ENCODE peak calls at places on chromosomes 12 and 14, in ten cellular contexts. E, Z, G, V, H, Y, L, T, K and P are unnamed samples.

GRCh38 chr12:63064080-63064479 is 86.9 kb downstream of the AVPR1A start:
- DNase-seq in E (no peak), Z (peak), G (no peak), V (no peak), H (no peak), Y (peak), L (no peak), T (no peak), K (no peak), P (no peak)

GRCh38 chr14:72662213-72662612 is 231.7 kb downstream of the DPF3 start:
- DNase-seq in E (no peak), Z (no peak), G (no peak), V (no peak), H (no peak), Y (no peak), L (no peak), T (no peak), K (no peak), P (no peak)

GRCh38 chr12:10101042-10101579 is 2.3 kb upstream of the CLEC1A start:
- DNase-seq in E (peak), Z (no peak), G (peak), V (no peak), H (no peak), Y (no peak), L (no peak), T (no peak), K (peak), P (no peak)

GRCh38 chr12:122975790-122976647 is 975 bp downstream of the OGFOD2 start:
- DNase-seq in E (no peak), Z (no peak), G (no peak), V (no peak), H (no peak), Y (no peak), L (no peak), T (no peak), K (no peak), P (no peak)

GRCh38 chr12:54608156-54608555 is 19.7 kb upstream of the PPP1R1A start:
- DNase-seq in E (no peak), Z (no peak), G (no peak), V (no peak), H (no peak), Y (no peak), L (no peak), T (no peak), K (no peak), P (no peak)

GRCh38 chr12:113462880-113463745 is 8.6 kb downstream of the LHX5 start:
- DNase-seq in E (no peak), Z (no peak), G (no peak), V (no peak), H (peak), Y (no peak), L (no peak), T (no peak), K (no peak), P (no peak)

GRCh38 chr12:59548930-59549329 is 46.9 kb upstream of the SLC16A7 start:
- DNase-seq in E (no peak), Z (no peak), G (no peak), V (no peak), H (no peak), Y (no peak), L (no peak), T (no peak), K (no peak), P (no peak)

GRCh38 chr14:99564256-99564902 is 39.6 kb downstream of the CCDC85C start:
- DNase-seq in E (peak), Z (no peak), G (peak), V (no peak), H (no peak), Y (peak), L (no peak), T (no peak), K (peak), P (no peak)

GRCh38 chr14:79496701-79497100 is 714.6 kb downstream of the DIO2 start:
- DNase-seq in E (no peak), Z (no peak), G (no peak), V (no peak), H (no peak), Y (peak), L (no peak), T (no peak), K (no peak), P (no peak)

GRCh38 chr12:103839103-103839502 is 1.9 kb downstream of the NT5DC3 start:
- DNase-seq in E (no peak), Z (no peak), G (no peak), V (no peak), H (no peak), Y (no peak), L (no peak), T (no peak), K (peak), P (no peak)

GRCh38 chr12:6821271-6821673 is 349 bp upstream of the GPR162 start:
- DNase-seq in E (peak), Z (no peak), G (peak), V (no peak), H (peak), Y (peak), L (no peak), T (no peak), K (no peak), P (no peak)

GRCh38 chr14:100221419-100222218 is 17.3 kb upstream of the YY1 start:
- DNase-seq in E (peak), Z (no peak), G (peak), V (peak), H (peak), Y (peak), L (peak), T (peak), K (no peak), P (peak)